ENCODE peak calls at places on chromosomes 2 and 18, in nine cellular contexts. One of them, this sample, is unnamed.

GRCh38 chr2:43484323-43484930 is 111.4 kb downstream of the THADA start:
- DNase-seq in BJ: peak
- DNase-seq in heart left ventricle: no peak
- DNase-seq in fibroblast of mammary gland: peak
- DNase-seq in AG09309: peak
- DNase-seq in MM.1S: peak
- DNase-seq in epithelial cell of proximal tubule: no peak
- DNase-seq in GM23338: peak
- DNase-seq in dorsolateral prefrontal cortex: no peak
- DNase-seq in this sample: peak

GRCh38 chr2:175012516-175012915 is 7.3 kb upstream of the CHN1 start:
- DNase-seq in epithelial cell of proximal tubule: no peak
- DNase-seq in AG09309: no peak
- DNase-seq in MM.1S: no peak
- DNase-seq in BJ: no peak
- DNase-seq in fibroblast of mammary gland: no peak
- DNase-seq in dorsolateral prefrontal cortex: no peak
- DNase-seq in GM23338: no peak
- DNase-seq in heart left ventricle: no peak
- DNase-seq in this sample: no peak

GRCh38 chr2:55966431-55967118 is 43.0 kb upstream of the EFEMP1 start:
- DNase-seq in GM23338: no peak
- DNase-seq in epithelial cell of proximal tubule: no peak
- DNase-seq in AG09309: no peak
- DNase-seq in fibroblast of mammary gland: peak
- DNase-seq in BJ: no peak
- DNase-seq in MM.1S: no peak
- DNase-seq in dorsolateral prefrontal cortex: peak
- DNase-seq in heart left ventricle: peak
- DNase-seq in this sample: no peak

GRCh38 chr2:205759286-205759685 is 77.0 kb downstream of the NRP2 start:
- DNase-seq in GM23338: no peak
- DNase-seq in dorsolateral prefrontal cortex: no peak
- DNase-seq in BJ: no peak
- DNase-seq in epithelial cell of proximal tubule: no peak
- DNase-seq in fibroblast of mammary gland: no peak
- DNase-seq in AG09309: no peak
- DNase-seq in heart left ventricle: no peak
- DNase-seq in MM.1S: no peak
- DNase-seq in this sample: no peak

GRCh38 chr2:179840840-179841239 is 20.6 kb downstream of the ZNF385B start:
- DNase-seq in epithelial cell of proximal tubule: no peak
- DNase-seq in BJ: no peak
- DNase-seq in dorsolateral prefrontal cortex: no peak
- DNase-seq in fibroblast of mammary gland: no peak
- DNase-seq in AG09309: no peak
- DNase-seq in heart left ventricle: no peak
- DNase-seq in GM23338: no peak
- DNase-seq in MM.1S: no peak
- DNase-seq in this sample: no peak

GRCh38 chr2:129469389-129469788 is 510.1 kb upstream of the RAB6C start:
- DNase-seq in GM23338: no peak
- DNase-seq in BJ: no peak
- DNase-seq in AG09309: no peak
- DNase-seq in fibroblast of mammary gland: no peak
- DNase-seq in dorsolateral prefrontal cortex: peak
- DNase-seq in MM.1S: no peak
- DNase-seq in epithelial cell of proximal tubule: no peak
- DNase-seq in heart left ventricle: no peak
- DNase-seq in this sample: no peak

GRCh38 chr18:74841248-74841647 is 243.6 kb downstream of the ZNF407 start:
- DNase-seq in fibroblast of mammary gland: no peak
- DNase-seq in epithelial cell of proximal tubule: no peak
- DNase-seq in heart left ventricle: no peak
- DNase-seq in MM.1S: no peak
- DNase-seq in AG09309: no peak
- DNase-seq in dorsolateral prefrontal cortex: no peak
- DNase-seq in BJ: no peak
- DNase-seq in GM23338: no peak
- DNase-seq in this sample: peak

GRCh38 chr2:181971032-181971431 is 14.6 kb upstream of the PPP1R1C start:
- DNase-seq in fibroblast of mammary gland: no peak
- DNase-seq in dorsolateral prefrontal cortex: no peak
- DNase-seq in AG09309: no peak
- DNase-seq in BJ: no peak
- DNase-seq in MM.1S: no peak
- DNase-seq in GM23338: no peak
- DNase-seq in epithelial cell of proximal tubule: no peak
- DNase-seq in heart left ventricle: no peak
- DNase-seq in this sample: no peak

GRCh38 chr2:211455225-211455841 is 898.9 kb downstream of the CPS1 start:
- DNase-seq in MM.1S: peak
- DNase-seq in AG09309: peak
- DNase-seq in fibroblast of mammary gland: peak
- DNase-seq in BJ: no peak
- DNase-seq in GM23338: peak
- DNase-seq in epithelial cell of proximal tubule: no peak
- DNase-seq in dorsolateral prefrontal cortex: peak
- DNase-seq in heart left ventricle: no peak
- DNase-seq in this sample: peak

GRCh38 chr18:13804305-13804704 is 19.6 kb upstream of the MC5R start:
- DNase-seq in GM23338: no peak
- DNase-seq in epithelial cell of proximal tubule: no peak
- DNase-seq in heart left ventricle: no peak
- DNase-seq in AG09309: no peak
- DNase-seq in dorsolateral prefrontal cortex: no peak
- DNase-seq in fibroblast of mammary gland: no peak
- DNase-seq in MM.1S: peak
- DNase-seq in BJ: no peak
- DNase-seq in this sample: no peak

GRCh38 chr2:230413465-230413864 is 2.5 kb upstream of the SP100 start:
- DNase-seq in fibroblast of mammary gland: no peak
- DNase-seq in heart left ventricle: no peak
- DNase-seq in dorsolateral prefrontal cortex: no peak
- DNase-seq in GM23338: no peak
- DNase-seq in BJ: no peak
- DNase-seq in MM.1S: peak
- DNase-seq in epithelial cell of proximal tubule: no peak
- DNase-seq in AG09309: no peak
- DNase-seq in this sample: no peak

GRCh38 chr2:30798536-30798991 is 8.7 kb downstream of the CAPN13 start:
- DNase-seq in heart left ventricle: no peak
- DNase-seq in MM.1S: no peak
- DNase-seq in dorsolateral prefrontal cortex: no peak
- DNase-seq in epithelial cell of proximal tubule: peak
- DNase-seq in fibroblast of mammary gland: no peak
- DNase-seq in AG09309: no peak
- DNase-seq in GM23338: peak
- DNase-seq in BJ: no peak
- DNase-seq in this sample: no peak

GRCh38 chr2:12910431-12910830 is 193.7 kb downstream of the TRIB2 start:
- DNase-seq in fibroblast of mammary gland: peak
- DNase-seq in BJ: no peak
- DNase-seq in heart left ventricle: no peak
- DNase-seq in GM23338: no peak
- DNase-seq in dorsolateral prefrontal cortex: no peak
- DNase-seq in MM.1S: no peak
- DNase-seq in epithelial cell of proximal tubule: no peak
- DNase-seq in AG09309: no peak
- DNase-seq in this sample: no peak

GRCh38 chr2:20579866-20580265 is 71.0 kb downstream of the HS1BP3 start:
- DNase-seq in fibroblast of mammary gland: no peak
- DNase-seq in dorsolateral prefrontal cortex: no peak
- DNase-seq in AG09309: no peak
- DNase-seq in MM.1S: no peak
- DNase-seq in GM23338: no peak
- DNase-seq in epithelial cell of proximal tubule: no peak
- DNase-seq in heart left ventricle: peak
- DNase-seq in BJ: no peak
- DNase-seq in this sample: no peak

GRCh38 chr2:100818606-100819364 is 1.2 kb upstream of the NPAS2 start:
- DNase-seq in heart left ventricle: peak
- DNase-seq in fibroblast of mammary gland: peak
- DNase-seq in GM23338: peak
- DNase-seq in MM.1S: no peak
- DNase-seq in BJ: no peak
- DNase-seq in AG09309: no peak
- DNase-seq in epithelial cell of proximal tubule: no peak
- DNase-seq in dorsolateral prefrontal cortex: peak
- DNase-seq in this sample: peak

GRCh38 chr18:35998967-35999366 is 26.5 kb downstream of the RMP24 start:
- DNase-seq in epithelial cell of proximal tubule: no peak
- DNase-seq in heart left ventricle: no peak
- DNase-seq in GM23338: peak
- DNase-seq in MM.1S: no peak
- DNase-seq in AG09309: no peak
- DNase-seq in BJ: no peak
- DNase-seq in dorsolateral prefrontal cortex: no peak
- DNase-seq in fibroblast of mammary gland: peak
- DNase-seq in this sample: peak
- TF ChIP-seq CTCF in epithelial cell of proximal tubule: peak
- TF ChIP-seq CTCF in heart left ventricle: peak
- TF ChIP-seq CTCF in GM23338: peak
- TF ChIP-seq CTCF in MM.1S: peak
- TF ChIP-seq CTCF in AG09309: peak
- TF ChIP-seq CTCF in BJ: peak
- TF ChIP-seq CTCF in dorsolateral prefrontal cortex: no peak
- TF ChIP-seq CTCF in fibroblast of mammary gland: peak
- TF ChIP-seq CTCF in this sample: peak

DNA sequence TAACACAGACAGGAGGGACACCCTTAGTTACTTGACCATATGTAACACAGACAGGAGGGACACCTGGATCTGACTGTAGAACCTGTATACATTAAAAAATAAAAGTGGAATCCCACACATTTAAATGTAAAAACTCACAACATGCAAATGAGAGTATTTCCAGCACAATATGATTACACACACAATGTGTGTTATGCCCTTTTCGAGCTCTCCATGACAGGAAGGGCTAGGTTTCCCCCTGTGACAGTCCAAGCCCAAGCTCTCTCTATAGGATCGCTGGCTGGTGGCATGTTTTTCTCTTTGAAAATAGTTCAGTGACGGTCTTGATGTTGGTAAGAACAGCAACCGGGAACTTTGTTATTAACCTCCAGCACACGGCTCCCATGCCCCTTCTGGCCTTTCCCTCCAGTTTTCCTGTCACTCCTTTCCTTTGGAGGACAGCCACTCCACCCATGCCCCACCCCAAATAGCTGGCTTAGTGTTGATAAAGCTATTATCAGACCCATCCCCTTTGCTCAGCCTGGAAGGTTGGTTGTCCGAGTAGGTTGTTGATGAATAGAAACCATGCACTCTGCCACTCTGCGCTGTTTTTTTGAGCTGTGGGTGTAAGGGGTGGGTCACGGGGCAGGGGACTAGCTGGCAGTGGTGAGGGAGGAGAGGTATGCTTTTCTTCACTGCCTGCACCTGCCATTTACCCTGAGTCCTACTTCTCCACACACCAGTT is 2.7 kb downstream of the RASGRP3 start:
- DNase-seq in fibroblast of mammary gland: no peak
- DNase-seq in MM.1S: peak
- DNase-seq in heart left ventricle: peak
- DNase-seq in epithelial cell of proximal tubule: no peak
- DNase-seq in GM23338: no peak
- DNase-seq in BJ: no peak
- DNase-seq in AG09309: no peak
- DNase-seq in dorsolateral prefrontal cortex: no peak
- DNase-seq in this sample: no peak
- H3K4me3 ChIP-seq in fibroblast of mammary gland: no peak
- H3K4me3 ChIP-seq in MM.1S: peak
- H3K4me3 ChIP-seq in heart left ventricle: no peak
- H3K4me3 ChIP-seq in epithelial cell of proximal tubule: no peak
- H3K4me3 ChIP-seq in GM23338: no peak
- H3K4me3 ChIP-seq in BJ: no peak
- H3K4me3 ChIP-seq in AG09309: no peak
- H3K4me3 ChIP-seq in dorsolateral prefrontal cortex: peak
- H3K4me3 ChIP-seq in this sample: no peak

GRCh38 chr2:160109939-160110673 is 47.7 kb upstream of the PLA2R1 start:
- DNase-seq in GM23338: peak
- DNase-seq in dorsolateral prefrontal cortex: peak
- DNase-seq in epithelial cell of proximal tubule: peak
- DNase-seq in heart left ventricle: peak
- DNase-seq in BJ: peak
- DNase-seq in fibroblast of mammary gland: peak
- DNase-seq in AG09309: peak
- DNase-seq in MM.1S: peak
- DNase-seq in this sample: peak
- TF ChIP-seq CTCF in GM23338: peak
- TF ChIP-seq CTCF in dorsolateral prefrontal cortex: peak
- TF ChIP-seq CTCF in epithelial cell of proximal tubule: peak
- TF ChIP-seq CTCF in heart left ventricle: peak
- TF ChIP-seq CTCF in BJ: peak
- TF ChIP-seq CTCF in fibroblast of mammary gland: peak
- TF ChIP-seq CTCF in AG09309: peak
- TF ChIP-seq CTCF in MM.1S: peak
- TF ChIP-seq CTCF in this sample: peak

GRCh38 chr2:49459314-49459993 is 305.1 kb upstream of the FSHR start:
- DNase-seq in heart left ventricle: no peak
- DNase-seq in BJ: no peak
- DNase-seq in epithelial cell of proximal tubule: no peak
- DNase-seq in MM.1S: no peak
- DNase-seq in fibroblast of mammary gland: no peak
- DNase-seq in dorsolateral prefrontal cortex: no peak
- DNase-seq in GM23338: peak
- DNase-seq in AG09309: no peak
- DNase-seq in this sample: no peak

DNA sequence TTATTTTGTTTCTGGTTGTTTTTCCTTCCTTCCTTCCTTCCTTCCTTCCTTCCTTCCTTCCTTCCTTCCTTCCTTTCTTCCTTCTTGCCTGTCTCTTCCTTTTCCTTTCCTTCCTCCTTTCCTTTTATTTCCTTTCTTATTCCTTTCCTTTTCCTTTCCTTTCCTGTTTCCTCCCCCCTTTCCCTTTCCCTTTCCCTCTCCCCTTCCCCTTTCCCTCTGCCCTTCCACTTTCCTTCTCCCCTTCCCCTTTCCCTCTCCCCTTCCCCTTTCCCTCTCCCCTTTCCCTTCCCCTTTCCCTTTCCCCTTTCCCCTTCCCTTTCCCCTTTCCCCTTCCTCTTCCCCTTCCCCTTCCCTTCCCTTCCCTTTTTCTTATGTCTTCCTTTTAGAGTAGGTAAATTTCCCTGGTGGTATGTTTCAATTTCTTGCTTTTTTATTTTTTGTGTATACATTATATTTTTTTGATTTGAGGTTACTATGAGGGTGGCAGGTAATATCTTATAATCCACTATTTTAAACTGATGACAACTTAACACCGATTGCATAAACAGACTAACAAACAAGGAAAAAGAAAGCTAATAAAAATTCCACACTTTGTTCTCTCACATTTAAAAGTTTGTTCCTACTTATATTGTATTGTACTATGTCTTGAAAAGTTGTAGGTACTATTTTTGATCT is 311.0 kb upstream of the FSHR start:
- DNase-seq in BJ: no peak
- DNase-seq in epithelial cell of proximal tubule: no peak
- DNase-seq in fibroblast of mammary gland: no peak
- DNase-seq in MM.1S: no peak
- DNase-seq in heart left ventricle: no peak
- DNase-seq in dorsolateral prefrontal cortex: no peak
- DNase-seq in AG09309: no peak
- DNase-seq in GM23338: no peak
- DNase-seq in this sample: no peak
- H3K4me3 ChIP-seq in BJ: no peak
- H3K4me3 ChIP-seq in epithelial cell of proximal tubule: no peak
- H3K4me3 ChIP-seq in fibroblast of mammary gland: no peak
- H3K4me3 ChIP-seq in MM.1S: no peak
- H3K4me3 ChIP-seq in heart left ventricle: no peak
- H3K4me3 ChIP-seq in dorsolateral prefrontal cortex: no peak
- H3K4me3 ChIP-seq in AG09309: no peak
- H3K4me3 ChIP-seq in GM23338: no peak
- H3K4me3 ChIP-seq in this sample: no peak